ENCODE peak calls at places on chromosome 15, in five cellular contexts. D is AG04450, N is coronary artery, U is NCI-H1694 treated with DMSO at 0.1 percent for 48 hours, F is glutamatergic neuron. L is an unnamed sample.

GRCh38 chr15:82572986-82573385 is 32.7 kb upstream of the RPS17 start:
- DNase-seq in F (peak), U (no peak), N (no peak), D (no peak), L (peak)

GRCh38 chr15:32688151-32688639 is 29.6 kb upstream of the GREM1 start:
- DNase-seq in N (no peak), D (no peak), F (no peak), U (no peak), L (peak)

GRCh38 chr15:66423149-66423548 is 36.4 kb downstream of the MAP2K1 start:
- DNase-seq in N (no peak), U (no peak), F (no peak), D (no peak), L (no peak)

GRCh38 chr15:43105077-43105769 is 615 bp downstream of the UBR1 start:
- DNase-seq in D (no peak), F (no peak), U (no peak), N (no peak), L (no peak)

GRCh38 chr15:82820128-82820527 is 10.7 kb downstream of the WHAMM start:
- DNase-seq in U (no peak), F (no peak), D (no peak), N (no peak), L (no peak)

GRCh38 chr15:77714555-77714954 is 81.8 kb upstream of the LINGO1 start:
- DNase-seq in F (no peak), N (no peak), U (no peak), D (no peak), L (no peak)

GRCh38 chr15:59371458-59372351 is 966 bp downstream of the MYO1E start:
- DNase-seq in F (peak), N (peak), D (no peak), U (no peak), L (no peak)

GRCh38 chr15:95304116-95304873 is 1026.2 kb upstream of the NR2F2 start:
- DNase-seq in U (no peak), N (no peak), F (no peak), D (peak), L (no peak)

GRCh38 chr15:97836003-97836402 is 124.5 kb upstream of the ARRDC4 start:
- DNase-seq in F (no peak), U (no peak), N (no peak), D (no peak), L (no peak)

GRCh38 chr15:50907866-50908208 is 646 bp upstream of the AP4E1 start:
- DNase-seq in N (no peak), F (peak), U (peak), D (no peak), L (no peak)